ENCODE peak calls at places on chromosomes 1 and 21, in four cellular contexts. T is SK-N-SH, F is heart left ventricle, E is cardiac fibroblast. R is an unnamed sample.

GRCh38 chr1:217542837-217543236 is 88.1 kb downstream of the GPATCH2 start:
- DNase-seq in F (no peak), E (no peak), T (no peak), R (no peak)

GRCh38 chr1:45410850-45411509 is 70.7 kb upstream of the MUTYH start:
- DNase-seq in E (peak), T (no peak), F (no peak), R (no peak)

GRCh38 chr1:167819849-167820683 is 93.9 kb downstream of the ADCY10 start:
- DNase-seq in F (peak), E (peak), T (peak), R (peak)

GRCh38 chr1:68120136-68120791 is 69.8 kb upstream of the DIRAS3 start:
- DNase-seq in E (peak), F (peak), T (peak), R (peak)

GRCh38 chr1:21706151-21706835 is 37.1 kb upstream of the RAP1GAP start:
- DNase-seq in T (no peak), E (peak), F (no peak), R (no peak)

GRCh38 chr1:16204634-16205332 is 7.7 kb downstream of the ARHGEF19 start:
- DNase-seq in F (no peak), E (no peak), T (peak), R (peak)

GRCh38 chr1:78297828-78298227 is 192.9 kb upstream of the PTGFR start:
- DNase-seq in T (no peak), E (no peak), F (no peak), R (no peak)

GRCh38 chr21:35779690-35780570 is 280.4 kb downstream of the SETD4 start:
- DNase-seq in T (no peak), E (peak), F (peak), R (no peak)

DNA sequence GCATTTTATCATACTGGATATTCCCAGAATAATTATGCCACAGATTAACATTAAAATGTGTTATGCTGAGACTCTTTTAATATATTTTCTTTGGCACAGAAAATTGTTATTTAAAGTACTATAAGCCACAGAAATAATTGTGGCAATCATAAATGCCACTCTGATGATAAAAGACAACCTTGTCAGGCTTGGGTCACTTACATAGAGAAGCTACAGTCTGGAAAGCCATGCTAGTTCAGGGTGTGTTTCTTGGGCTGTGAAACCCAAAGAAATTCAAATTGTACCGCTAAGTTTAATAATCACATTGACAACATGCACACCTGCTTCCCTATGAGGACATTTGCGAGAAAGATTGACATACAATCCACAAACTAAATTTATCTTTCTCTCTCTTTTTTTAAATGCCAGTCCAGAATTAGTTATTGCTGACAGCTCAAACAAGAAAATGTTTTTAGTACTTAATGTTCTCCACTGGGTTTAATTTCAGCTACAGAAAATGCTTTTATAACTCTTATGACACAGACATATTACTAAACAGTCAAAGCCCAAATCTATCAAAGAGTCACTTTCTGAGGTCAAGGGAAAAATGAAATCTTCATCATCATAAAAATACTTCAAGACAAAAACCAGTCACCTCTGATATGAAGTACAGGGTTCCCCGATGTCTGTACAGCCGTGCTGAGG is 38.7 kb downstream of the TTC13 start:
- DNase-seq in E (no peak), F (no peak), T (no peak), R (no peak)
- TF ChIP-seq CTCF in E (no peak), F (no peak), T (no peak), R (no peak)

GRCh38 chr1:245222931-245223330 is 68.1 kb downstream of the KIF26B start:
- DNase-seq in E (no peak), F (no peak), T (peak), R (no peak)
- TF ChIP-seq CTCF in E (no peak), F (no peak), T (no peak), R (no peak)

GRCh38 chr1:62391369-62391971 is 45.4 kb upstream of the USP1 start:
- DNase-seq in T (peak), F (no peak), E (no peak), R (peak)
- TF ChIP-seq CTCF in T (peak), F (peak), E (peak), R (peak)

DNA sequence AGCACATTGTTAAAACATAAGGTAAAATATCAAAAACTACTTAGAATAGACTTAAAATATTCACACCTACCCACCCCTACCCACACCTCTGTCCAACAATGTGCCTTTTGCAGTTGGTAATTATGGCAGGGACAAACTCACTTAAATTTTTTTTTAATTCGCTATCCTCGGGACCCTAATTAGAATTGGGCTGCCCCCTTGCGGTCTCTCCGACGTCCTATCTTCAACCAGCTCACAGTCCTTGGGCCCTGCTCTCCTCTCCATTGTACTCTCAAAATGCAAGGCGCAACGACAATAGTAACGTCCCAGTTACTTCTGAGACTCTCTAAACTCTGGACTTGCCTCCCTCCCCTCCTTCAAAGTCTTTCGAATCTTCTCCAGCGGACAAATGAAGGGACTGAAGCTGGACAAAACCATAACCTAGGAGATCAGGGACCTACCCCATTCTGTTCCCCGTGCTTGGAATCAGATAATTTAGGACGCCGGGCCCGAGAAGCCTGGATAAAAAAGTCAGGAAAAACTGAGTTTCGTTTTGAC is 1.1 kb upstream of the CIART start:
- DNase-seq in E (peak), T (peak), F (peak), R (peak)
- TF ChIP-seq CTCF in E (peak), T (peak), F (peak), R (peak)

GRCh38 chr1:53639251-53639721 is 99.7 kb downstream of the GLIS1 start:
- DNase-seq in E (no peak), F (no peak), T (no peak), R (no peak)
- TF ChIP-seq CTCF in E (no peak), F (no peak), T (no peak), R (no peak)

GRCh38 chr1:166013232-166013631 is 153.6 kb downstream of the FAM78B start:
- DNase-seq in E (no peak), T (no peak), F (no peak), R (peak)

GRCh38 chr1:166020229-166020628 is 146.6 kb downstream of the FAM78B start:
- DNase-seq in T (no peak), F (no peak), E (no peak), R (no peak)

GRCh38 chr1:166017395-166017794 is 149.4 kb downstream of the FAM78B start:
- DNase-seq in T (no peak), F (no peak), E (no peak), R (peak)
- TF ChIP-seq CTCF in T (peak), F (no peak), E (no peak), R (peak)

GRCh38 chr1:1788646-1789431 is 10.6 kb upstream of the NADK start:
- DNase-seq in T (peak), E (peak), F (no peak), R (peak)
- TF ChIP-seq CTCF in T (peak), E (peak), F (peak), R (peak)

GRCh38 chr1:6279066-6279465 is 18.2 kb upstream of the GPR153 start:
- DNase-seq in F (no peak), E (no peak), T (no peak), R (no peak)

GRCh38 chr1:6279721-6280383 is 19.0 kb upstream of the GPR153 start:
- DNase-seq in E (no peak), T (no peak), F (no peak), R (no peak)

GRCh38 chr1:6282577-6283270 is 21.8 kb upstream of the GPR153 start:
- DNase-seq in E (no peak), T (no peak), F (no peak), R (no peak)

GRCh38 chr1:6281511-6282402 is 20.9 kb upstream of the GPR153 start:
- DNase-seq in T (no peak), E (no peak), F (no peak), R (no peak)

DNA sequence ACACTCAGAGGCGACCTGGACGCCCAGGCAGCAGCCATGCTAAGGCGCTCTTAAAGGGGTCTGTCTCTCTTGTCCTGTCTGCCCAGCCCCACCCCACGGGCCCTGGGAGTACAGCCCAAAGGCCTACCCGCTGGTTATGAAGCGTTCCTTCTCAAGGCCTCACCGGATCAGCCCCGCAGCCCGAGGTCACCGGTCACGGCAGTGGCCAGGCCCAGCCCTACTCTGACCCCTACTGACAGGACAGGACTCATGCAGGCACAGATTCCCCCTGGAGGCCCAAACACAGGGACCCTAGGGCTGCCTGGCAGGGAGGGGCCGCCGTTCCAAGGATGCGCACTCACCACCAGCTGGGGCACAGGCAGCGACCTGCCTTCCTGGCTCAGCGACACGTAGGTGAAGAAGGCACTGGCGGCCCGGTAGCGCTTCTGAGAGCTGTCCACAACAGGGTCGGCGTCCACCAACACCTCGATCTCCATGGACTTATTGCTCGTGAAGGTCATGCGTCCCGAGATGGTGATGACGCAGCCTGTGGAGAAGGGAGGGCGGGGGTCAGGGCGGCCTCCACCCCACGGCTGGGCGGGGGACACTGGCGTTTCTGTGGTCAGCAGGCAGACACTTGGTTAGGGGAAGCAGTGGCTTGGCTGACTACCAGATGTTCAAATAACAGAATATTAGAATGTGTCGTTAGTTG is 20.0 kb upstream of the GPR153 start:
- DNase-seq in F (no peak), T (peak), E (peak), R (peak)
- TF ChIP-seq CTCF in F (peak), T (peak), E (peak), R (peak)

GRCh38 chr1:244414543-244414942 is 37.2 kb downstream of the ADSS2 start:
- DNase-seq in E (peak), F (no peak), T (no peak), R (no peak)
- TF ChIP-seq CTCF in E (peak), F (no peak), T (peak), R (no peak)